ENCODE peak calls at places on chromosomes 5 and 9, in four cellular contexts. V is cardiac muscle cell; M is AG04449; S is activated T-helper 1 cell treated with anti-CD3 and anti-CD28 coated beads, Interleukin-2, amount 50 U/mL, for 16 hours. H is an unnamed sample.

GRCh38 chr9:21616082-21616778 is 134.1 kb upstream of the IFNE start:
- DNase-seq in S (no peak), M (peak; percentile 95), V (peak; percentile 89), H (no peak)

GRCh38 chr5:154753792-154754191 is 1.4 kb upstream of the LARP1 start:
- DNase-seq in V (peak; percentile 96), S (no peak), M (peak; percentile 89), H (peak; percentile 25)

GRCh38 chr9:120571443-120572257 is 8.3 kb downstream of the CDK5RAP2 start:
- DNase-seq in V (peak; percentile 51), S (no peak), M (no peak), H (peak; percentile 13)

GRCh38 chr9:121275781-121276658 is 8.1 kb downstream of the GSN start:
- DNase-seq in V (no peak), S (no peak), M (no peak), H (no peak)

GRCh38 chr5:57221049-57221568 is 47.2 kb downstream of the GPBP1 start:
- DNase-seq in M (no peak), S (no peak), V (peak; percentile 74), H (peak; percentile 72)

GRCh38 chr5:173823721-173824567 is 64.2 kb upstream of the CPEB4 start:
- DNase-seq in V (peak; percentile 92), M (peak; percentile 90), S (no peak), H (peak; percentile 23)

GRCh38 chr9:122382901-122383850 is 12.4 kb downstream of the PTGS1 start:
- DNase-seq in M (no peak), S (no peak), V (peak; percentile 87), H (no peak)

GRCh38 chr9:131511880-131512279 is 9.2 kb downstream of the POMT1 start:
- DNase-seq in V (no peak), M (no peak), S (no peak), H (no peak)

GRCh38 chr5:83767409-83767992 is 46.8 kb upstream of the HAPLN1 start:
- DNase-seq in M (no peak), V (no peak), S (no peak), H (peak; percentile 48)

GRCh38 chr5:180194410-180195345 is 14.3 kb downstream of the RASGEF1C start:
- DNase-seq in V (no peak), M (no peak), S (no peak), H (no peak)

GRCh38 chr9:70616401-70617010 is 202.0 kb upstream of the KLF9 start:
- DNase-seq in V (no peak), M (no peak), S (no peak), H (no peak)

GRCh38 chr5:135295852-135296251 is 103.2 kb downstream of the MACROH2A1 start:
- DNase-seq in M (no peak), S (no peak), V (no peak), H (no peak)

GRCh38 chr5:57216714-57217113 is 42.9 kb downstream of the GPBP1 start:
- DNase-seq in M (no peak), S (no peak), V (peak; percentile 72), H (no peak)

GRCh38 chr5:1720396-1721110 is 79.1 kb downstream of the MRPL36 start:
- DNase-seq in M (no peak), V (no peak), S (no peak), H (no peak)

GRCh38 chr9:135617538-135617900 is 21.8 kb downstream of the GLT6D1 start:
- DNase-seq in V (no peak), M (no peak), S (no peak), H (no peak)

GRCh38 chr5:158967566-158967965 is 132.2 kb downstream of the EBF1 start:
- DNase-seq in M (no peak), S (no peak), V (peak; percentile 53), H (no peak)

GRCh38 chr9:98215821-98216220 is 23.4 kb upstream of the CORO2A start:
- DNase-seq in V (peak; percentile 34), M (no peak), S (no peak), H (peak; percentile 20)

GRCh38 chr5:42992035-42992570 is 48.0 kb downstream of the ANXA2R start:
- DNase-seq in S (peak; percentile 61), M (no peak), V (peak; percentile 94), H (peak; percentile 85)

GRCh38 chr5:165565921-165566320 is 2060.5 kb downstream of the MAT2B start:
- DNase-seq in S (no peak), V (no peak), M (no peak), H (no peak)

GRCh38 chr5:79853676-79854418 is 137.2 kb downstream of the MTX3 start:
- DNase-seq in M (no peak), V (peak; percentile 6), S (no peak), H (peak; percentile 44)

GRCh38 chr9:130328349-130328801 is 62.8 kb downstream of the HMCN2 start:
- DNase-seq in V (peak; percentile 72), M (no peak), S (no peak), H (no peak)

GRCh38 chr5:172444110-172444510 is 10.2 kb downstream of the SH3PXD2B start:
- DNase-seq in V (peak; percentile 79), M (no peak), S (no peak), H (no peak)